ENCODE peak calls at places on chromosome 6, in seven cellular contexts. S is epithelial cell of esophagus, T is fibroblast of the aortic adventitia, W is B cell, B is WTC11, X is cardiac muscle cell, I is HFFc6. N is an unnamed sample.

GRCh38 chr6:5537967-5538366 is 276.7 kb downstream of the FARS2 start:
- DNase-seq in S (no peak), T (peak; percentile 62), W (no peak), B (no peak), X (no peak), I (peak; percentile 53), N (no peak)

GRCh38 chr6:80022803-80023202 is 18.4 kb downstream of the TTK start:
- DNase-seq in S (peak; percentile 4), T (peak; percentile 49), W (no peak), B (no peak), X (no peak), I (peak; percentile 83), N (no peak)

GRCh38 chr6:169862464-169863148 is 111.2 kb downstream of the ERMARD start:
- DNase-seq in S (peak; percentile 68), T (no peak), W (no peak), B (no peak), X (no peak), I (no peak), N (no peak)

GRCh38 chr6:44477293-44477894 is 89.9 kb downstream of the CDC5L start:
- DNase-seq in S (no peak), T (no peak), W (no peak), B (no peak), X (no peak), I (no peak), N (no peak)

GRCh38 chr6:96032646-96033045 is 16.9 kb downstream of the FUT9 start:
- DNase-seq in S (no peak), T (no peak), W (no peak), B (no peak), X (no peak), I (no peak), N (no peak)

GRCh38 chr6:139029470-139030210 is 1.1 kb downstream of the ABRACL start:
- DNase-seq in S (peak; percentile 22), T (peak; percentile 61), W (peak; percentile 38), B (peak; percentile 47), X (peak; percentile 69), I (peak; percentile 7), N (no peak)

GRCh38 chr6:37800904-37801669 is 18.4 kb upstream of the ZFAND3 start:
- DNase-seq in S (no peak), T (no peak), W (no peak), B (no peak), X (no peak), I (no peak), N (no peak)

GRCh38 chr6:132673376-132674094 is 14.6 kb upstream of the TAAR1 start:
- DNase-seq in S (no peak), T (no peak), W (no peak), B (no peak), X (no peak), I (no peak), N (no peak)

GRCh38 chr6:36285187-36285612 is 15.3 kb downstream of the PNPLA1 start:
- DNase-seq in S (no peak), T (no peak), W (no peak), B (peak; percentile 69), X (peak; percentile 44), I (no peak), N (peak; percentile 16)

GRCh38 chr6:82072113-82072512 is 175.4 kb downstream of the IBTK start:
- DNase-seq in S (no peak), T (no peak), W (no peak), B (no peak), X (no peak), I (no peak), N (no peak)

GRCh38 chr6:11194399-11195274 is 37.8 kb downstream of the NEDD9 start:
- DNase-seq in S (no peak), T (peak; percentile 80), W (no peak), B (no peak), X (no peak), I (peak; percentile 41), N (no peak)

GRCh38 chr6:165855856-165856255 is 192.8 kb upstream of the PDE10A start:
- DNase-seq in S (no peak), T (no peak), W (no peak), B (no peak), X (no peak), I (no peak), N (no peak)

GRCh38 chr6:29112135-29112534 is 4.3 kb downstream of the OR2J3 start:
- DNase-seq in S (no peak), T (no peak), W (no peak), B (peak; percentile 21), X (no peak), I (no peak), N (no peak)

GRCh38 chr6:7045331-7045730 is 62.4 kb upstream of the RREB1 start:
- DNase-seq in S (no peak), T (no peak), W (no peak), B (no peak), X (no peak), I (no peak), N (no peak)

GRCh38 chr6:100622907-100623692 is 158.4 kb upstream of the SIM1 start:
- DNase-seq in S (peak; percentile 31), T (peak; percentile 59), W (no peak), B (no peak), X (no peak), I (peak; percentile 47), N (peak; percentile 20)

GRCh38 chr6:148839044-148839443 is 92.2 kb downstream of the UST start:
- DNase-seq in S (no peak), T (no peak), W (no peak), B (no peak), X (no peak), I (no peak), N (no peak)

GRCh38 chr6:83257791-83258190 is 64.6 kb downstream of the RWDD2A start:
- DNase-seq in S (no peak), T (no peak), W (no peak), B (no peak), X (peak; percentile 2), I (no peak), N (no peak)

GRCh38 chr6:158017621-158018369 is 36.1 kb downstream of the SYNJ2 start:
- DNase-seq in S (no peak), T (no peak), W (no peak), B (no peak), X (no peak), I (no peak), N (no peak)

GRCh38 chr6:128098000-128098581 is 197.2 kb upstream of the THEMIS start:
- DNase-seq in S (peak; percentile 14), T (peak; percentile 10), W (no peak), B (no peak), X (no peak), I (no peak), N (no peak)

DNA sequence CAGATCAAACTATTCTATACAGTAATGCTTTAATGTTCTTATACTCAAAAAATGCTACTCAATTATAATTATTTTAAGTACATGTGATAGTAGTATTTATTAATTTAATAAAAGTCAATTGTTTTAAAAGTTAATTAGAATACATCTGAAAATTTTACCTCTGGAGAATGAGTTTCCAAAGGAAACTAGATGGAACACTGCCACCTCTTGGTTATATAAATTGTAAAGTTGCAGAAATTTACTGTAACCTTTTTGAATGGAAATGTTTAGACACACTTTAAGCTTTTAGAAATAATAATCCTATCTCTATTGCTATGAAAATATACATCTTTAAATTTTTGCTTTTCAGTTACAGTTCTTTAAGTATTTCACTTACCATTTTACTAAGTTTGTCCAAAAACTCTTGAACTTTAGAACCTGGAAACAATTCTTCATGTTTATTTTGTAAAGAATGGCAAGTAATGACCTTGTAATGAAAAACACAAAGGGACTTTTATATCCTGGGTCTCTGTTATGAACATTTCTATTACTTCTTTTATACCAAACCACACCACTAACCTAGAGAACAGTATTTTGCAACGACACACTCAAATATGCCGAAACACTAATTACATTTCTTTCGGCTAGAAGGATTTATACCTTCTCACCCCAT is 10.9 kb upstream of the BMP5 start:
- DNase-seq in S (peak; percentile 30), T (peak; percentile 47), W (no peak), B (no peak), X (peak; percentile 51), I (peak; percentile 13), N (no peak)
- TF ChIP-seq CTCF in S (peak; percentile 26), T (peak; percentile 38), W (no peak), B (no peak), X (peak; percentile 38), I (peak; percentile 79), N (no peak)

GRCh38 chr6:41477572-41477971 is 68.6 kb upstream of the FOXP4 start:
- DNase-seq in S (no peak), T (no peak), W (no peak), B (peak; percentile 47), X (no peak), I (no peak), N (no peak)
- TF ChIP-seq CTCF in S (no peak), T (no peak), W (no peak), B (no peak), X (no peak), I (no peak), N (no peak)

GRCh38 chr6:150841697-150842096 is 23.8 kb upstream of the MTHFD1L start:
- DNase-seq in S (no peak), T (no peak), W (no peak), B (no peak), X (no peak), I (no peak), N (no peak)
- TF ChIP-seq CTCF in S (no peak), T (no peak), W (no peak), B (no peak), X (no peak), I (no peak), N (no peak)

GRCh38 chr6:114108119-114109002 is 137.4 kb upstream of the HDAC2 start:
- DNase-seq in S (peak; percentile 75), T (peak; percentile 78), W (no peak), B (peak; percentile 89), X (peak; percentile 81), I (peak; percentile 68), N (peak; percentile 62)
- TF ChIP-seq CTCF in S (peak; percentile 80), T (peak; percentile 86), W (no peak), B (peak; percentile 76), X (peak; percentile 82), I (peak; percentile 88), N (peak; percentile 52)